ENCODE peak calls at places on chromosome 12, in six cellular contexts. K, C, Y, J, Q and M are unnamed samples.

GRCh38 chr12:65926119-65927004 is 102.1 kb downstream of the HMGA2 start:
- DNase-seq in K (no peak), C (no peak), Y (no peak), J (no peak), Q (peak), M (no peak)

GRCh38 chr12:131832393-131833231 is 4.4 kb downstream of the MMP17 start:
- DNase-seq in K (peak), C (no peak), Y (no peak), J (no peak), Q (no peak), M (peak)

GRCh38 chr12:110502449-110502738 is 263 bp downstream of the RAD9B start:
- DNase-seq in K (no peak), C (no peak), Y (no peak), J (no peak), Q (no peak), M (no peak)

GRCh38 chr12:129615001-129615400 is 288.8 kb downstream of the TMEM132D start:
- DNase-seq in K (no peak), C (no peak), Y (no peak), J (no peak), Q (no peak), M (no peak)

GRCh38 chr12:48060474-48060873 is 45.4 kb downstream of the SENP1 start:
- DNase-seq in K (no peak), C (no peak), Y (no peak), J (no peak), Q (no peak), M (no peak)

GRCh38 chr12:13964666-13965065 is 16.7 kb downstream of the GRIN2B start:
- DNase-seq in K (no peak), C (no peak), Y (no peak), J (no peak), Q (no peak), M (no peak)

GRCh38 chr12:58372298-58372697 is 430.9 kb downstream of the ATP23 start:
- DNase-seq in K (no peak), C (no peak), Y (no peak), J (no peak), Q (no peak), M (no peak)

GRCh38 chr12:133180669-133181068 is 626 bp upstream of the ZNF268 start:
- DNase-seq in K (no peak), C (no peak), Y (no peak), J (no peak), Q (no peak), M (no peak)

GRCh38 chr12:112063264-112063663 is 45.3 kb downstream of the NAA25 start:
- DNase-seq in K (no peak), C (no peak), Y (no peak), J (no peak), Q (no peak), M (no peak)

GRCh38 chr12:129614221-129614885 is 289.5 kb downstream of the TMEM132D start:
- DNase-seq in K (no peak), C (no peak), Y (no peak), J (no peak), Q (no peak), M (no peak)

GRCh38 chr12:32589165-32589891 is 89.8 kb upstream of the DNM1L start:
- DNase-seq in K (no peak), C (no peak), Y (no peak), J (no peak), Q (peak), M (no peak)

GRCh38 chr12:50212071-50212467 is 44.9 kb upstream of the CERS5 start:
- DNase-seq in K (no peak), C (no peak), Y (no peak), J (no peak), Q (no peak), M (no peak)

GRCh38 chr12:116236148-116236731 is 41.3 kb downstream of the MED13L start:
- DNase-seq in K (peak), C (no peak), Y (peak), J (no peak), Q (peak), M (no peak)

GRCh38 chr12:105861232-105861631 is 277.5 kb downstream of the NUAK1 start:
- DNase-seq in K (no peak), C (no peak), Y (no peak), J (no peak), Q (no peak), M (no peak)